ENCODE peak calls at places on chromosomes 2 and 18, in eight cellular contexts. S is activated CD4-positive, alpha-beta T cell treated with anti-CD3 and anti-CD28 coated beads, Interleukin-2, amount 50 U/mL, for 4 hours; O is heart right ventricle; T is endothelial cell; D is GM04504; G is stimulated activated naive CD4-positive, alpha-beta T cell treated with Interleukin-2 at 50 U/mL for 16 hours; Q is ascending aorta; L is NCI-H1105. H is an unnamed sample.

GRCh38 chr2:187390891-187391290 is 57.2 kb downstream of the CALCRL start:
- DNase-seq in Q (no peak), S (no peak), T (no peak), O (no peak), D (peak; percentile 50), G (no peak), L (no peak), H (no peak)

GRCh38 chr2:232860593-232861241 is 9.3 kb upstream of the SNORC start:
- DNase-seq in O (no peak), S (no peak), L (no peak), D (no peak), Q (no peak), G (no peak), T (no peak), H (no peak)

GRCh38 chr2:29878898-29879297 is 42.5 kb downstream of the ALK start:
- DNase-seq in S (no peak), Q (no peak), D (no peak), T (no peak), G (no peak), L (no peak), O (no peak), H (no peak)

GRCh38 chr2:73640537-73640936 is 1.7 kb downstream of the NAT8 start:
- DNase-seq in G (no peak), T (no peak), Q (no peak), O (no peak), L (no peak), D (no peak), S (no peak), H (no peak)

GRCh38 chr18:8933714-8934284 is 168.7 kb upstream of the NDUFV2 start:
- DNase-seq in G (no peak), T (no peak), O (no peak), L (no peak), D (no peak), Q (no peak), S (no peak), H (no peak)

GRCh38 chr2:107025869-107026380 is 140.0 kb upstream of the ST6GAL2 start:
- DNase-seq in T (no peak), D (peak; percentile 49), S (no peak), L (no peak), G (no peak), O (no peak), Q (no peak), H (no peak)

GRCh38 chr2:165718811-165719210 is 75.2 kb downstream of the GALNT3 start:
- DNase-seq in S (no peak), O (no peak), D (no peak), L (no peak), Q (no peak), G (no peak), T (no peak), H (no peak)

GRCh38 chr18:37520508-37520907 is 45.1 kb downstream of the CELF4 start:
- DNase-seq in G (no peak), T (no peak), Q (no peak), S (no peak), D (no peak), L (no peak), O (no peak), H (no peak)

GRCh38 chr2:86223098-86223681 is 23.9 kb downstream of the MRPL35 start:
- DNase-seq in D (no peak), L (no peak), O (peak; percentile 59), T (no peak), S (no peak), G (no peak), Q (peak; percentile 44), H (no peak)

GRCh38 chr2:205013586-205013985 is 468.3 kb downstream of the PARD3B start:
- DNase-seq in L (no peak), D (no peak), S (no peak), Q (no peak), O (no peak), G (no peak), T (no peak), H (no peak)

GRCh38 chr2:118202707-118203303 is 114.5 kb downstream of the INSIG2 start:
- DNase-seq in S (peak; percentile 43), L (peak; percentile 39), T (peak; percentile 72), O (no peak), Q (no peak), G (peak; percentile 34), D (peak; percentile 17), H (no peak)

GRCh38 chr2:132448771-132449170 is 32.2 kb downstream of the GPR39 start:
- DNase-seq in D (no peak), O (no peak), G (no peak), L (peak; percentile 4), T (peak; percentile 43), S (no peak), Q (no peak), H (no peak)

GRCh38 chr2:11980809-11981208 is 234.4 kb downstream of the LPIN1 start:
- DNase-seq in D (no peak), S (no peak), Q (no peak), G (no peak), O (no peak), T (no peak), L (no peak), H (no peak)

GRCh38 chr2:106995560-106995959 is 109.6 kb upstream of the ST6GAL2 start:
- DNase-seq in L (no peak), O (no peak), Q (no peak), G (no peak), T (no peak), S (no peak), D (no peak), H (no peak)

GRCh38 chr2:235384624-235385023 is 109.2 kb upstream of the AGAP1 start:
- DNase-seq in Q (no peak), S (no peak), T (no peak), D (no peak), G (no peak), O (no peak), L (no peak), H (peak; percentile 58)

GRCh38 chr2:99154643-99155536 is at the start of the genes LIPT1 and TSGA10:
- DNase-seq in Q (peak; percentile 74), L (peak; percentile 86), O (peak; percentile 90), S (peak; percentile 89), G (peak; percentile 92), T (peak; percentile 77), D (peak; percentile 72), H (peak; percentile 91)

GRCh38 chr2:79511320-79511951 is 1.4 kb upstream of the CTNNA2 start:
- DNase-seq in S (no peak), D (peak; percentile 2), G (no peak), O (no peak), Q (no peak), T (peak; percentile 70), L (no peak), H (no peak)

GRCh38 chr2:203025592-203025991 is 10.9 kb downstream of the NBEAL1 start:
- DNase-seq in L (no peak), S (no peak), T (no peak), D (no peak), G (no peak), Q (no peak), O (no peak), H (no peak)

GRCh38 chr2:170503971-170504819 is 210.9 kb upstream of the SP5 start:
- DNase-seq in D (no peak), T (peak; percentile 12), O (no peak), Q (no peak), L (no peak), G (no peak), S (no peak), H (no peak)

GRCh38 chr2:157744571-157745076 is 116.0 kb upstream of the ACVR1C start:
- DNase-seq in Q (no peak), G (no peak), S (no peak), L (no peak), T (no peak), D (no peak), O (no peak), H (no peak)

GRCh38 chr2:162242586-162243304 is 500 bp downstream of the FAP start:
- DNase-seq in D (peak; percentile 39), L (no peak), O (no peak), G (no peak), S (no peak), Q (no peak), T (no peak), H (no peak)

GRCh38 chr2:28684142-28684858 is 67.3 kb upstream of the PPP1CB start:
- DNase-seq in O (no peak), G (no peak), Q (no peak), D (no peak), L (no peak), S (no peak), T (no peak), H (no peak)

GRCh38 chr2:232310189-232310588 is 68.4 kb upstream of the ALPP start:
- DNase-seq in O (no peak), D (no peak), Q (no peak), G (peak; percentile 21), S (no peak), L (no peak), T (no peak), H (no peak)

GRCh38 chr18:74493689-74494088 is 2.5 kb upstream of the CNDP2 start:
- DNase-seq in Q (no peak), T (peak; percentile 53), L (peak; percentile 22), G (peak; percentile 17), O (no peak), S (peak; percentile 58), D (no peak), H (no peak)

GRCh38 chr18:10771053-10771709 is 245.4 kb downstream of the NAPG start:
- DNase-seq in G (no peak), D (no peak), T (no peak), S (no peak), L (no peak), Q (no peak), O (no peak), H (no peak)

GRCh38 chr2:7620255-7620654 is 703.0 kb downstream of the RNF144A start:
- DNase-seq in G (no peak), S (no peak), T (no peak), O (no peak), D (no peak), Q (no peak), L (no peak), H (no peak)

GRCh38 chr2:40213071-40213470 is 238.8 kb downstream of the SLC8A1 start:
- DNase-seq in D (peak; percentile 62), T (no peak), S (no peak), Q (no peak), G (no peak), L (no peak), O (no peak), H (no peak)

GRCh38 chr2:26100384-26100783 is 66.5 kb downstream of the RAB10 start:
- DNase-seq in G (no peak), Q (no peak), O (no peak), D (no peak), S (no peak), T (no peak), L (no peak), H (no peak)

GRCh38 chr2:230944804-230945372 is 19.8 kb upstream of the GPR55 start:
- DNase-seq in O (no peak), T (no peak), L (no peak), D (no peak), Q (no peak), S (no peak), G (no peak), H (no peak)

GRCh38 chr2:133484106-133484505 is 84.2 kb downstream of the NCKAP5 start:
- DNase-seq in T (no peak), O (no peak), D (peak; percentile 47), L (no peak), Q (no peak), G (no peak), S (no peak), H (no peak)

GRCh38 chr2:30662268-30663131 is 144.7 kb downstream of the CAPN13 start:
- DNase-seq in O (no peak), S (no peak), D (no peak), L (no peak), Q (no peak), G (no peak), T (no peak), H (no peak)

GRCh38 chr2:24111407-24111861 is 11.7 kb downstream of the PFN4 start:
- DNase-seq in S (no peak), D (no peak), Q (no peak), G (no peak), L (no peak), O (no peak), T (no peak), H (no peak)

GRCh38 chr2:234763051-234763909 is 188.5 kb upstream of the SH3BP4 start:
- DNase-seq in O (no peak), Q (no peak), D (peak; percentile 79), L (no peak), S (no peak), T (no peak), G (no peak), H (no peak)

GRCh38 chr2:240998706-240999000 is 235 bp downstream of the SNED1 start:
- DNase-seq in O (no peak), S (no peak), L (no peak), T (no peak), D (no peak), Q (no peak), G (no peak), H (no peak)